ENCODE peak calls at places on chromosome 1, in four cellular contexts. F is HEK293T, H is left cardiac atrium, Q is M059J. A is an unnamed sample.

GRCh38 chr1:230303069-230303468 is 123.1 kb downstream of the PGBD5 start:
- DNase-seq in F (no peak), H (no peak), Q (no peak), A (no peak)

GRCh38 chr1:116496898-116497297 is 73.9 kb downstream of the CD58 start:
- DNase-seq in F (no peak), H (no peak), Q (no peak), A (no peak)

GRCh38 chr1:109777436-109777835 is 13.7 kb upstream of the EPS8L3 start:
- DNase-seq in F (no peak), H (peak; percentile 11), Q (no peak), A (no peak)

GRCh38 chr1:20661235-20662109 is at the start of gene DDOST:
- DNase-seq in F (peak; percentile 96), H (peak; percentile 98), Q (peak; percentile 99), A (peak; percentile 97)

GRCh38 chr1:44685218-44685617 is 10.7 kb downstream of the ARMH1 start:
- DNase-seq in F (no peak), H (no peak), Q (no peak), A (no peak)

GRCh38 chr1:84374991-84375838 is 23.1 kb upstream of the DNASE2B start:
- DNase-seq in F (no peak), H (peak; percentile 25), Q (no peak), A (no peak)

GRCh38 chr1:199909137-199909536 is 118.4 kb upstream of the NR5A2 start:
- DNase-seq in F (no peak), H (no peak), Q (peak; percentile 74), A (no peak)

GRCh38 chr1:8347635-8348034 is 29.7 kb downstream of the SLC45A1 start:
- DNase-seq in F (no peak), H (no peak), Q (peak; percentile 35), A (no peak)

GRCh38 chr1:61247051-61247854 is 164.9 kb downstream of the NFIA start:
- DNase-seq in F (no peak), H (no peak), Q (no peak), A (no peak)

GRCh38 chr1:182330303-182330702 is 61.3 kb downstream of the GLUL start:
- DNase-seq in F (no peak), H (peak; percentile 33), Q (peak; percentile 19), A (no peak)

GRCh38 chr1:158873141-158873540 is 42.0 kb downstream of the MNDA start:
- DNase-seq in F (no peak), H (no peak), Q (no peak), A (no peak)

A was measured in neuronal stem cell.